ENCODE peak calls at places on chromosomes 6 and 20, in eight cellular contexts. N is Calu3; Q is CD4-positive, alpha-beta memory T cell; J is NCI-H1105; R is fibroblast of pulmonary artery; K is stimulated activated CD4-positive, alpha-beta T cell treated with anti-CD3 and anti-CD28 coated beads, TNF-alpha, amount 100 ng/mL, for 1 hour; Z is COR-L47; D is left lung. M is an unnamed sample.

GRCh38 chr20:41101660-41102059 is 35.7 kb upstream of the PLCG1 start:
- DNase-seq in N (no peak), Q (no peak), J (no peak), R (no peak), K (no peak), Z (no peak), D (no peak), M (no peak)

GRCh38 chr6:140101367-140101766 is 726.9 kb upstream of the CITED2 start:
- DNase-seq in N (no peak), Q (no peak), J (no peak), R (no peak), K (no peak), Z (no peak), D (no peak), M (no peak)

GRCh38 chr6:122530440-122531046 is 58.9 kb upstream of the SERINC1 start:
- DNase-seq in N (peak), Q (peak), J (peak), R (peak), K (no peak), Z (peak), D (no peak), M (peak)

GRCh38 chr20:14264869-14265268 is 72.5 kb downstream of the FLRT3 start:
- DNase-seq in N (no peak), Q (no peak), J (no peak), R (peak), K (no peak), Z (no peak), D (no peak), M (no peak)

GRCh38 chr6:35092362-35093117 is 48.6 kb downstream of the TCP11 start:
- DNase-seq in N (no peak), Q (no peak), J (peak), R (peak), K (no peak), Z (no peak), D (no peak), M (no peak)

GRCh38 chr20:43137160-43137559 is 52.5 kb downstream of the PTPRT start:
- DNase-seq in N (no peak), Q (no peak), J (no peak), R (no peak), K (no peak), Z (no peak), D (no peak), M (no peak)

GRCh38 chr6:16766043-16766521 is 4.8 kb upstream of the ATXN1 start:
- DNase-seq in N (peak), Q (no peak), J (no peak), R (peak), K (no peak), Z (no peak), D (no peak), M (no peak)

GRCh38 chr20:58308290-58308679 is 1.2 kb upstream of the RAB22A start:
- DNase-seq in N (no peak), Q (peak), J (no peak), R (no peak), K (no peak), Z (no peak), D (no peak), M (no peak)

GRCh38 chr6:70763754-70764153 is 96.1 kb downstream of the SMAP1 start:
- DNase-seq in N (no peak), Q (no peak), J (no peak), R (peak), K (no peak), Z (no peak), D (no peak), M (no peak)

GRCh38 chr20:53866787-53867740 is 203.3 kb downstream of the BCAS1 start:
- DNase-seq in N (no peak), Q (no peak), J (no peak), R (no peak), K (no peak), Z (no peak), D (no peak), M (peak)

GRCh38 chr6:88814909-88815308 is 148.5 kb downstream of the RNGTT start:
- DNase-seq in N (no peak), Q (no peak), J (no peak), R (no peak), K (no peak), Z (no peak), D (no peak), M (no peak)

GRCh38 chr6:37052027-37052628 is 46.7 kb downstream of the FGD2 start:
- DNase-seq in N (no peak), Q (no peak), J (no peak), R (no peak), K (no peak), Z (no peak), D (peak), M (no peak)

GRCh38 chr20:1085515-1086272 is 32.7 kb upstream of the PSMF1 start:
- DNase-seq in N (no peak), Q (no peak), J (no peak), R (no peak), K (no peak), Z (no peak), D (no peak), M (no peak)

GRCh38 chr6:144215402-144215931 is 65.2 kb downstream of the STX11 start:
- DNase-seq in N (no peak), Q (peak), J (no peak), R (peak), K (no peak), Z (no peak), D (peak), M (no peak)

GRCh38 chr6:134451529-134451928 is 133.6 kb upstream of the SGK1 start:
- DNase-seq in N (no peak), Q (no peak), J (no peak), R (no peak), K (no peak), Z (no peak), D (no peak), M (no peak)

GRCh38 chr6:79513111-79513510 is 24.1 kb downstream of the LCA5 start:
- DNase-seq in N (no peak), Q (no peak), J (no peak), R (no peak), K (no peak), Z (no peak), D (no peak), M (no peak)

GRCh38 chr6:28725890-28726348 is 197.9 kb downstream of the TRIM27 start:
- DNase-seq in N (peak), Q (no peak), J (no peak), R (no peak), K (no peak), Z (no peak), D (no peak), M (no peak)

GRCh38 chr20:51542894-51543788 is 622 bp upstream of the NFATC2 start:
- DNase-seq in N (peak), Q (no peak), J (no peak), R (no peak), K (no peak), Z (no peak), D (no peak), M (no peak)

GRCh38 chr6:15897063-15897934 is 231.6 kb upstream of the MYLIP start:
- DNase-seq in N (no peak), Q (no peak), J (no peak), R (peak), K (no peak), Z (no peak), D (no peak), M (no peak)

GRCh38 chr20:47785321-47785899 is at the start of gene SULF2:
- DNase-seq in N (peak), Q (no peak), J (no peak), R (peak), K (no peak), Z (no peak), D (peak), M (no peak)

GRCh38 chr6:149334201-149334600 is 16.7 kb downstream of the TAB2 start:
- DNase-seq in N (no peak), Q (no peak), J (no peak), R (peak), K (no peak), Z (no peak), D (no peak), M (no peak)

GRCh38 chr6:143260857-143261256 is 189.6 kb downstream of the ADAT2 start:
- DNase-seq in N (no peak), Q (no peak), J (no peak), R (no peak), K (no peak), Z (no peak), D (no peak), M (no peak)

GRCh38 chr20:2729791-2730190 is 37.2 kb downstream of the EBF4 start:
- DNase-seq in N (no peak), Q (no peak), J (no peak), R (peak), K (no peak), Z (no peak), D (no peak), M (no peak)

GRCh38 chr6:4388675-4389074 is 253.3 kb upstream of the ECI2 start:
- DNase-seq in N (no peak), Q (no peak), J (no peak), R (no peak), K (no peak), Z (no peak), D (no peak), M (no peak)

GRCh38 chr6:47379328-47379727 is 69.6 kb upstream of the TNFRSF21 start:
- DNase-seq in N (no peak), Q (no peak), J (no peak), R (peak), K (no peak), Z (no peak), D (no peak), M (no peak)

GRCh38 chr6:110635096-110635495 is 158.7 kb upstream of the SLC22A16 start:
- DNase-seq in N (no peak), Q (no peak), J (no peak), R (no peak), K (no peak), Z (no peak), D (no peak), M (no peak)

GRCh38 chr6:53440331-53440730 is 91.6 kb upstream of the ELOVL5 start:
- DNase-seq in N (no peak), Q (no peak), J (no peak), R (peak), K (no peak), Z (no peak), D (no peak), M (no peak)

GRCh38 chr20:47686545-47686944 is 98.7 kb downstream of the SULF2 start:
- DNase-seq in N (no peak), Q (no peak), J (no peak), R (peak), K (no peak), Z (no peak), D (peak), M (no peak)

GRCh38 chr6:75609639-75610590 is 8.2 kb downstream of the SENP6 start:
- DNase-seq in N (no peak), Q (no peak), J (no peak), R (no peak), K (no peak), Z (no peak), D (no peak), M (no peak)

GRCh38 chr6:146433881-146434741 is 109.5 kb upstream of the RAB32 start:
- DNase-seq in N (no peak), Q (no peak), J (no peak), R (peak), K (no peak), Z (no peak), D (peak), M (no peak)

GRCh38 chr6:69391106-69391505 is 405.7 kb downstream of the LMBRD1 start:
- DNase-seq in N (no peak), Q (no peak), J (no peak), R (no peak), K (no peak), Z (no peak), D (no peak), M (no peak)

GRCh38 chr6:16496982-16497823 is 258.8 kb downstream of the GMPR start:
- DNase-seq in N (no peak), Q (no peak), J (no peak), R (peak), K (no peak), Z (no peak), D (no peak), M (no peak)

GRCh38 chr20:59611286-59611685 is 6.9 kb downstream of the PHACTR3 start:
- DNase-seq in N (no peak), Q (no peak), J (no peak), R (no peak), K (no peak), Z (no peak), D (no peak), M (peak)

GRCh38 chr20:57456116-57456515 is 64.9 kb downstream of the RBM38 start:
- DNase-seq in N (no peak), Q (no peak), J (no peak), R (no peak), K (no peak), Z (no peak), D (no peak), M (no peak)

GRCh38 chr6:31497595-31498476 is at the start of gene MICB:
- DNase-seq in N (peak), Q (peak), J (peak), R (peak), K (peak), Z (peak), D (peak), M (peak)

GRCh38 chr6:67000121-67000520 is 1293.1 kb upstream of the EYS start:
- DNase-seq in N (no peak), Q (no peak), J (no peak), R (no peak), K (no peak), Z (no peak), D (no peak), M (no peak)

GRCh38 chr6:42450314-42451145 is 1.2 kb downstream of the TRERF1 start:
- DNase-seq in N (no peak), Q (no peak), J (no peak), R (peak), K (no peak), Z (no peak), D (no peak), M (peak)

GRCh38 chr6:125888989-125889656 is 67.4 kb upstream of the HINT3 start:
- DNase-seq in N (peak), Q (peak), J (no peak), R (peak), K (no peak), Z (no peak), D (no peak), M (no peak)

GRCh38 chr20:33814238-33814712 is 3.1 kb downstream of the CHMP4B start:
- DNase-seq in N (no peak), Q (no peak), J (no peak), R (no peak), K (no peak), Z (no peak), D (no peak), M (no peak)

M was measured in DMS79 treated with DMSO at 0.1 percent for 48 hours.